ENCODE peak calls at places on chromosomes 4 and X, in eight cellular contexts. One of them, this sample, is unnamed.

GRCh38 chr4:153159728-153160221 is 44.5 kb upstream of the TRIM2 start:
- DNase-seq in NCI-H2081: no peak
- DNase-seq in activated T-cell treated with anti-CD3 and anti-CD28 coated beads, Interleukin-2, amount 50 U/mL, for 72 hours: no peak
- DNase-seq in activated CD8-positive, alpha-beta memory T cell treated with anti-CD3 and anti-CD28 coated beads for 48 hours: no peak
- DNase-seq in PC-3: peak
- DNase-seq in fibroblast of lung: peak
- DNase-seq in fibroblast of the conjunctiva: no peak
- DNase-seq in HCEC 1CT: peak
- DNase-seq in this sample: no peak

GRCh38 chr4:161767116-161767515 is 396.7 kb downstream of the FSTL5 start:
- DNase-seq in NCI-H2081: no peak
- DNase-seq in activated T-cell treated with anti-CD3 and anti-CD28 coated beads, Interleukin-2, amount 50 U/mL, for 72 hours: no peak
- DNase-seq in activated CD8-positive, alpha-beta memory T cell treated with anti-CD3 and anti-CD28 coated beads for 48 hours: no peak
- DNase-seq in PC-3: peak
- DNase-seq in fibroblast of lung: peak
- DNase-seq in fibroblast of the conjunctiva: no peak
- DNase-seq in HCEC 1CT: peak
- DNase-seq in this sample: no peak

GRCh38 chr4:15912961-15913630 is 25.4 kb downstream of the FGFBP1 start:
- DNase-seq in NCI-H2081: no peak
- DNase-seq in activated T-cell treated with anti-CD3 and anti-CD28 coated beads, Interleukin-2, amount 50 U/mL, for 72 hours: no peak
- DNase-seq in activated CD8-positive, alpha-beta memory T cell treated with anti-CD3 and anti-CD28 coated beads for 48 hours: no peak
- DNase-seq in PC-3: no peak
- DNase-seq in fibroblast of lung: peak
- DNase-seq in fibroblast of the conjunctiva: no peak
- DNase-seq in HCEC 1CT: no peak
- DNase-seq in this sample: no peak

GRCh38 chr4:128169245-128169644 is 108.1 kb downstream of the LARP1B start:
- DNase-seq in NCI-H2081: no peak
- DNase-seq in activated T-cell treated with anti-CD3 and anti-CD28 coated beads, Interleukin-2, amount 50 U/mL, for 72 hours: no peak
- DNase-seq in activated CD8-positive, alpha-beta memory T cell treated with anti-CD3 and anti-CD28 coated beads for 48 hours: no peak
- DNase-seq in PC-3: no peak
- DNase-seq in fibroblast of lung: no peak
- DNase-seq in fibroblast of the conjunctiva: no peak
- DNase-seq in HCEC 1CT: no peak
- DNase-seq in this sample: no peak

GRCh38 chrX:135185795-135186443 is 14.7 kb upstream of the CT55 start:
- DNase-seq in NCI-H2081: peak
- DNase-seq in activated T-cell treated with anti-CD3 and anti-CD28 coated beads, Interleukin-2, amount 50 U/mL, for 72 hours: peak
- DNase-seq in activated CD8-positive, alpha-beta memory T cell treated with anti-CD3 and anti-CD28 coated beads for 48 hours: no peak
- DNase-seq in PC-3: peak
- DNase-seq in fibroblast of lung: peak
- DNase-seq in fibroblast of the conjunctiva: peak
- DNase-seq in HCEC 1CT: peak
- DNase-seq in this sample: no peak

GRCh38 chrX:20718592-20718991 is 451.9 kb upstream of the RPS6KA3 start:
- DNase-seq in NCI-H2081: peak
- DNase-seq in activated T-cell treated with anti-CD3 and anti-CD28 coated beads, Interleukin-2, amount 50 U/mL, for 72 hours: no peak
- DNase-seq in activated CD8-positive, alpha-beta memory T cell treated with anti-CD3 and anti-CD28 coated beads for 48 hours: no peak
- DNase-seq in PC-3: no peak
- DNase-seq in fibroblast of lung: no peak
- DNase-seq in fibroblast of the conjunctiva: no peak
- DNase-seq in HCEC 1CT: no peak
- DNase-seq in this sample: no peak

GRCh38 chrX:119757979-119758681 is at the start of gene SOWAHD:
- DNase-seq in NCI-H2081: peak
- DNase-seq in activated T-cell treated with anti-CD3 and anti-CD28 coated beads, Interleukin-2, amount 50 U/mL, for 72 hours: peak
- DNase-seq in activated CD8-positive, alpha-beta memory T cell treated with anti-CD3 and anti-CD28 coated beads for 48 hours: no peak
- DNase-seq in PC-3: peak
- DNase-seq in fibroblast of lung: no peak
- DNase-seq in fibroblast of the conjunctiva: no peak
- DNase-seq in HCEC 1CT: no peak
- DNase-seq in this sample: peak

GRCh38 chr4:136650541-136651277 is 881.6 kb downstream of the PCDH18 start:
- DNase-seq in NCI-H2081: peak
- DNase-seq in activated T-cell treated with anti-CD3 and anti-CD28 coated beads, Interleukin-2, amount 50 U/mL, for 72 hours: no peak
- DNase-seq in activated CD8-positive, alpha-beta memory T cell treated with anti-CD3 and anti-CD28 coated beads for 48 hours: no peak
- DNase-seq in PC-3: peak
- DNase-seq in fibroblast of lung: peak
- DNase-seq in fibroblast of the conjunctiva: no peak
- DNase-seq in HCEC 1CT: peak
- DNase-seq in this sample: no peak

GRCh38 chr4:175779081-175779620 is 32.9 kb downstream of the GPM6A start:
- DNase-seq in NCI-H2081: peak
- DNase-seq in activated T-cell treated with anti-CD3 and anti-CD28 coated beads, Interleukin-2, amount 50 U/mL, for 72 hours: no peak
- DNase-seq in activated CD8-positive, alpha-beta memory T cell treated with anti-CD3 and anti-CD28 coated beads for 48 hours: no peak
- DNase-seq in PC-3: no peak
- DNase-seq in fibroblast of lung: no peak
- DNase-seq in fibroblast of the conjunctiva: no peak
- DNase-seq in HCEC 1CT: no peak
- DNase-seq in this sample: no peak

GRCh38 chr4:85427123-85427522 is 47.8 kb upstream of the ARHGAP24 start:
- DNase-seq in NCI-H2081: no peak
- DNase-seq in activated T-cell treated with anti-CD3 and anti-CD28 coated beads, Interleukin-2, amount 50 U/mL, for 72 hours: no peak
- DNase-seq in activated CD8-positive, alpha-beta memory T cell treated with anti-CD3 and anti-CD28 coated beads for 48 hours: no peak
- DNase-seq in PC-3: no peak
- DNase-seq in fibroblast of lung: no peak
- DNase-seq in fibroblast of the conjunctiva: no peak
- DNase-seq in HCEC 1CT: no peak
- DNase-seq in this sample: no peak